ENCODE peak calls at places on chromosome 9, in five cellular contexts. G is aorta, C is GM23248, Q is right atrium auricular region, H is OCI-LY7. M is an unnamed sample.
A peak's percentile ranks its signal among the peaks of the same experiment; 100 is the strongest.

GRCh38 chr9:136854113-136854841 is 2.1 kb downstream of the MAMDC4 start:
- DNase-seq in H (no peak), G (peak; percentile 54), C (no peak), Q (no peak), M (peak; percentile 72)

GRCh38 chr9:133676450-133676849 is 40.3 kb downstream of the DBH start:
- DNase-seq in H (no peak), Q (no peak), C (no peak), G (no peak), M (no peak)

GRCh38 chr9:116389546-116390305 is 236.1 kb downstream of the PAPPA start:
- DNase-seq in H (no peak), G (no peak), C (peak; percentile 41), Q (no peak), M (no peak)

GRCh38 chr9:76927540-76928240 is 21.8 kb upstream of the PRUNE2 start:
- DNase-seq in C (peak; percentile 40), H (no peak), G (no peak), Q (no peak), M (no peak)

GRCh38 chr9:124309665-124310064 is 51.9 kb downstream of the NEK6 start:
- DNase-seq in H (no peak), Q (no peak), G (peak; percentile 88), C (peak; percentile 98), M (no peak)

GRCh38 chr9:124040935-124041816 is 29.6 kb downstream of the LHX2 start:
- DNase-seq in C (peak; percentile 44), G (peak; percentile 60), H (peak; percentile 16), Q (no peak), M (no peak)

GRCh38 chr9:87035868-87036267 is 88.6 kb upstream of the GAS1 start:
- DNase-seq in H (no peak), C (peak; percentile 70), Q (no peak), G (no peak), M (no peak)

GRCh38 chr9:105297442-105298097 is 53.1 kb downstream of the SLC44A1 start:
- DNase-seq in G (no peak), Q (no peak), C (no peak), H (no peak), M (no peak)

GRCh38 chr9:5846501-5846921 is 13.6 kb upstream of the ERMP1 start:
- DNase-seq in G (no peak), H (no peak), Q (no peak), C (peak; percentile 30), M (no peak)

GRCh38 chr9:71364196-71364955 is 243.0 kb upstream of the TRPM3 start:
- DNase-seq in C (peak; percentile 62), Q (no peak), H (no peak), G (no peak), M (no peak)

GRCh38 chr9:123513554-123513953 is 157.6 kb downstream of the CRB2 start:
- DNase-seq in H (no peak), G (no peak), Q (no peak), C (no peak), M (no peak)

GRCh38 chr9:27162045-27162444 is 53.0 kb downstream of the TEK start:
- DNase-seq in C (peak; percentile 64), Q (no peak), G (no peak), H (no peak), M (no peak)

GRCh38 chr9:130835441-130836298 is 616 bp downstream of the ABL1 start:
- DNase-seq in Q (no peak), H (no peak), G (peak; percentile 67), C (peak; percentile 69), M (peak; percentile 83)

GRCh38 chr9:72524820-72525539 is 3.6 kb downstream of the TMC1 start:
- DNase-seq in C (peak; percentile 98), Q (no peak), H (no peak), G (no peak), M (peak; percentile 61)

DNA sequence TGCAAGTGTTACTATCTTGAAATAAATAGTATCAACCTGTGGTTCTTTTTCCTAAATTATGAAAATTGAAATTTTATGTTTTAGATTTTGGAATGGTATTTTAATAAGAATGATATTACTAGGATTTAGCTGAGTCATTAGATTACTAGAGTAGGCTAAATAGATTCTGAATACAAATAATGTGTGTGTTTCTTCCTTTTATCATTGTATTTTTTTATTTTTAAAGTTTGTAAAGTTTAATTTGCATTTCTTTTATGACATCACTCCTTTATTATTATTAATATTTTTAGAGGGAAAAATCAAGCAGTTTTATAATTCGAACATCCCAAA is 8.0 kb upstream of the FAM120AOS start:
- DNase-seq in Q (no peak), G (no peak), C (no peak), H (no peak), M (no peak)
- H3K4me1 ChIP-seq in Q (peaks cover 64% of the 10 kb centered on the region), G (peaks cover 6% of the 10 kb centered on the region), C (peaks cover 11% of the 10 kb centered on the region), H (peaks cover 99% of the 10 kb centered on the region), M (peaks cover 34% of the 10 kb centered on the region)

DNA sequence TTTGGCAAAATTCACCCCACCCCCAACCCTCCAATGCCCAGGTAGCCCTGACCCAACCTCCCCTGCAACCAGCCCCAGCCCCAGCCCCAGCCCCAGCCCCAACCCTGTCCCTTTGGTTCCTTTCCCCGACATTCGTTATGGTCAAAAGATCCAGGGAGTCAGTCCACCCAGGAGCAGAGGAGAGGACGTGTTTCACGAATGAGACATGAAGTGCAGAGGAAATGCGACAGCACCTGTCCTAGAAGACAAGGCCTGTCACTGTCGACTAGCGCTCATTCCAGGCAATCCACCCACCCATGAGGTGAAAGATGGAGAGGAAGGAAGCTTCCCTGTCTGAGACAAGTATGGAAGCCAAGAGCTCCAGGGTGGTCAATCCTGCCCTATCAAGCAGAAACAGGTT is 485.0 kb downstream of the SPATA31A7 start:
- DNase-seq in Q (no peak), C (no peak), G (no peak), H (no peak), M (no peak)
- H3K9me3 ChIP-seq in Q (no peaks in the 10 kb centered on the region), C (no peaks in the 10 kb centered on the region), G (peaks cover under 1% of the 10 kb centered on the region), H (no peaks in the 10 kb centered on the region), M (peaks cover 35% of the 10 kb centered on the region)

GRCh38 chr9:38039907-38040682 is 28.9 kb downstream of the SHB start:
- DNase-seq in Q (no peak), H (no peak), C (no peak), G (no peak), M (no peak)
- H3K4me1 ChIP-seq in Q (peaks cover 94% of the 10 kb centered on the region), H (no peaks in the 10 kb centered on the region), C (peaks cover 51% of the 10 kb centered on the region), G (peaks cover 3% of the 10 kb centered on the region), M (peaks cover 22% of the 10 kb centered on the region)

DNA sequence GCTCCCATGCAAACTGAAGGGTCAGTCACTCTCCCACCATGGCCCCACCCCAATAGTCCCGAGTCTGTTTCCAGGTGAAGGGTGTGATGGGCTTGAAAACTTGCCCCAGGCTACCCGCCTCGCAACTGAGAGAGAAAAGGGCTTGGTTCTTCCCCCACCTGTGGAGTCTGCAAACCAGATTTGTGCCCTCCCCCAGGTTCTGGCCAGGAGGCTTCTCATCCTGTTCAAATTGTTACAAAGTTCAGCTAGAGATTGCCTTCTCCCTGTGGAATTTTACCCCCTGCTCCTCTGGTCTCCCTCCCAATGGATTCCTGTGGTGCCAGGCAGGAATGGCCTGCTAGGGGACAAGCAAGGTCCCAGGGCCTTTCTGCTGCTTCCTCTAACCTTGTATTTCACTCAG is 93.1 kb upstream of the ACO1 start:
- DNase-seq in G (no peak), C (no peak), Q (no peak), H (no peak), M (no peak)
- H3K9me3 ChIP-seq in G (no peaks in the 10 kb centered on the region), C (no peaks in the 10 kb centered on the region), Q (no peaks in the 10 kb centered on the region), H (no peaks in the 10 kb centered on the region), M (no peaks in the 10 kb centered on the region)

GRCh38 chr9:112547712-112548440 is 61.2 kb downstream of the KIAA1958 start:
- DNase-seq in Q (no peak), C (no peak), G (no peak), H (no peak), M (no peak)
- H3K4me1 ChIP-seq in Q (peaks cover 14% of the 10 kb centered on the region), C (peaks cover 47% of the 10 kb centered on the region), G (peaks cover 3% of the 10 kb centered on the region), H (no peaks in the 10 kb centered on the region), M (no peaks in the 10 kb centered on the region)

DNA sequence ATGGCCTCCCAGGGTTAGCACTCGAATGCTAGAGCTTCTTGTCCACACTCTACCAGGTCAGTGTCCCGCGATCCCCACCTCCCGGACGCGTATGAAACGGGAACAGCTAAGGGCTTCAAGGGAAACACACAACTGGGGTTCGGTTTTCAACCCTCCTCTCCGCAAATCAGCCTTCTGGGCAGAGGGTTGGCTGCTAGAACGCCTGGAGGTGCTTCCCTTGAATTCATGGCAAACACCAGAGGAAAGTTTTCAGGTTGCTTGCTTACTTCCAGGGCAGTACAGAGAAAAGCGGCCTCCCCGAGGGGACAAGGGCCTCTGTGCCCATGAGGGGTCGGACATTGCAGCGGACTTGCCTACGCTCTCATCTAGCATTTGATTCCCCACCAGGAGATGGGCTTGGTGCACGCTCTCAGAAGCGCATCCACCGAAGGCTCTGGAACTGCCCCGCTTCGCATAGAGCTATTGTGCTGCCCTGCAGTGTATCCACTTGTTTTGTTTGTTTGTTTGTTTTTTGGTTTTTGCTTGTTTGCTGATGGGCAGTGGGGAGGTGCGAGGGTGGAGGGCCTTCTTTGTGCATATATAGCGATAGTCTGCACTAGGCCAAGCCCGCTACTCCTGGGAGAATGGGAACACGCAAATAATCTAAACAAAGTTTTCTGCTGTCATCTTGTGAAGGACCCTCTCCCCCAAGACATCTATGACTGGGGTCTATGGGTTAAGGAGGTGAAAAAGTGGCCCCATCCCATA is 1.3 kb upstream of the DMRT3 start:
- DNase-seq in G (no peak), Q (no peak), C (no peak), H (no peak), M (no peak)
- H3K9me3 ChIP-seq in G (no peaks in the 10 kb centered on the region), Q (no peaks in the 10 kb centered on the region), C (no peaks in the 10 kb centered on the region), H (no peaks in the 10 kb centered on the region), M (no peaks in the 10 kb centered on the region)

GRCh38 chr9:95035846-95036245 is 281.7 kb downstream of the FANCC start:
- DNase-seq in Q (no peak), H (no peak), G (no peak), C (no peak), M (no peak)

GRCh38 chr9:95040106-95040505 is 277.4 kb downstream of the FANCC start:
- DNase-seq in G (no peak), H (no peak), C (no peak), Q (no peak), M (no peak)

GRCh38 chr9:95038666-95039065 is 278.8 kb downstream of the FANCC start:
- DNase-seq in C (no peak), H (no peak), G (no peak), Q (no peak), M (no peak)

GRCh38 chr9:95036676-95037075 is 280.8 kb downstream of the FANCC start:
- DNase-seq in Q (no peak), H (no peak), C (no peak), G (no peak), M (no peak)

DNA sequence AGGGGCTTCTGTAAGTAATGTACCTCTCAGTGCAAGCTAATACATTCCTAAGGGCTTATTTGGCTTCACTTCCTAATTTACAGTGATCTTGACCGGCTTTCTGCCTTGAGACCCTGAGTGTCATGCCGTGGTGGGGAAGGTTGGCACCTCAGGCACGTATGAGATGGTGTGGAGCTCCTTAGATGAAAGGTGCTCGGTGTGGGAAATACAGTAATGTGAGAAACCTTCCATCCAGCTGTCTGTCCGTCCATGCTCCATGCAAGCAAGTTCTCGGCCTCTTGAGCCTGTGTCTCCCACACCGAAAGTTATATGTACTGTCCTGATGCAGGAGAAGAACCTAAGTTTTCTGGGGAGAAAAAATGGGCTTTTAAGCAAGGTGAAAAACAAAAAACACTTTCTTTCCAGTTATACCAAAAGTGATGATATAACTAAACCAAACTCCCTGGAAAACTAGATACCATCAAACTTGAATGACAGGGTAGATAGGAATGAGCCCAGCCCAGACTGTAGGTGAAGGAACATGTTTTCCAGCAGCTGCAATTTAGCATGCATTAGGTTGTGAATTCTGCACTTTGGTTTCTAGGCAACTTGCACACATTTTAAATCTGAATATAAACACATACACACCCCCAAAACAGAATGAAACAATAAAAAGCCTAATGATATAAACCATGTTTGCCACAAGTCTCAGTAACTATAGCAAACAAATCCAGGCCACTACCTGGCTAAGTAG is 279.6 kb downstream of the FANCC start:
- DNase-seq in H (no peak), Q (no peak), C (peak; percentile 21), G (no peak), M (no peak)
- H3K4me1 ChIP-seq in H (peaks cover 3% of the 10 kb centered on the region), Q (peaks cover 82% of the 10 kb centered on the region), C (peaks cover 44% of the 10 kb centered on the region), G (peaks cover 2% of the 10 kb centered on the region), M (peaks cover 8% of the 10 kb centered on the region)

GRCh38 chr9:100033877-100034551 is 64.8 kb downstream of the ERP44 start:
- DNase-seq in C (no peak), G (no peak), H (no peak), Q (no peak), M (no peak)

GRCh38 chr9:100038472-100038871 is 60.3 kb downstream of the ERP44 start:
- DNase-seq in H (no peak), G (no peak), Q (no peak), C (no peak), M (no peak)
- H3K9me3 ChIP-seq in H (peaks cover 27% of the 10 kb centered on the region), G (no peaks in the 10 kb centered on the region), Q (peaks cover 6% of the 10 kb centered on the region), C (no peaks in the 10 kb centered on the region), M (peaks cover 7% of the 10 kb centered on the region)

M was measured in left lung.